ENCODE peak calls at places on chromosome 3, in six cellular contexts. One of them, this sample, is unnamed.
A peak's percentile ranks its signal among the peaks of the same experiment; 100 is the strongest.

GRCh38 chr3:188202358-188203138 is 48.6 kb downstream of the LPP start:
- DNase-seq in fibroblast of lung: no peak
- DNase-seq in GM23248: no peak
- DNase-seq in mesenchymal stem cell: no peak
- DNase-seq in PC-3: no peak
- DNase-seq in astrocyte: no peak
- DNase-seq in this sample: no peak

GRCh38 chr3:123122525-123123315 is 55.9 kb downstream of the PDIA5 start:
- DNase-seq in fibroblast of lung: peak; percentile 55
- DNase-seq in GM23248: peak; percentile 49
- DNase-seq in mesenchymal stem cell: peak; percentile 47
- DNase-seq in PC-3: no peak
- DNase-seq in astrocyte: peak; percentile 44
- DNase-seq in this sample: no peak

GRCh38 chr3:10707089-10707983 is 108.7 kb upstream of the SLC6A11 start:
- DNase-seq in fibroblast of lung: no peak
- DNase-seq in GM23248: no peak
- DNase-seq in mesenchymal stem cell: no peak
- DNase-seq in PC-3: no peak
- DNase-seq in astrocyte: no peak
- DNase-seq in this sample: no peak

GRCh38 chr3:57820479-57820878 is 64.4 kb downstream of the SLMAP start:
- DNase-seq in fibroblast of lung: no peak
- DNase-seq in GM23248: no peak
- DNase-seq in mesenchymal stem cell: no peak
- DNase-seq in PC-3: no peak
- DNase-seq in astrocyte: no peak
- DNase-seq in this sample: no peak

GRCh38 chr3:119664370-119664769 is 4.0 kb upstream of the POPDC2 start:
- DNase-seq in fibroblast of lung: no peak
- DNase-seq in GM23248: peak; percentile 48
- DNase-seq in mesenchymal stem cell: no peak
- DNase-seq in PC-3: peak; percentile 60
- DNase-seq in astrocyte: no peak
- DNase-seq in this sample: no peak

GRCh38 chr3:150407051-150407817 is 864 bp upstream of the TSC22D2 start:
- DNase-seq in fibroblast of lung: peak; percentile 79
- DNase-seq in GM23248: peak; percentile 88
- DNase-seq in mesenchymal stem cell: no peak
- DNase-seq in PC-3: peak; percentile 44
- DNase-seq in astrocyte: peak; percentile 73
- DNase-seq in this sample: no peak

GRCh38 chr3:84223512-84223911 is 735.3 kb upstream of the CADM2 start:
- DNase-seq in fibroblast of lung: no peak
- DNase-seq in GM23248: no peak
- DNase-seq in mesenchymal stem cell: no peak
- DNase-seq in PC-3: peak; percentile 7
- DNase-seq in astrocyte: no peak
- DNase-seq in this sample: peak; percentile 11

GRCh38 chr3:46200211-46200610 is 7.9 kb downstream of the CCR1 start:
- DNase-seq in fibroblast of lung: no peak
- DNase-seq in GM23248: no peak
- DNase-seq in mesenchymal stem cell: no peak
- DNase-seq in PC-3: no peak
- DNase-seq in astrocyte: no peak
- DNase-seq in this sample: no peak

GRCh38 chr3:146035366-146035765 is 125.6 kb downstream of the PLOD2 start:
- DNase-seq in fibroblast of lung: peak; percentile 13
- DNase-seq in GM23248: peak; percentile 59
- DNase-seq in mesenchymal stem cell: peak; percentile 78
- DNase-seq in PC-3: no peak
- DNase-seq in astrocyte: no peak
- DNase-seq in this sample: no peak

GRCh38 chr3:56858331-56858730 is 56.6 kb upstream of the ARHGEF3 start:
- DNase-seq in fibroblast of lung: no peak
- DNase-seq in GM23248: no peak
- DNase-seq in mesenchymal stem cell: no peak
- DNase-seq in PC-3: no peak
- DNase-seq in astrocyte: no peak
- DNase-seq in this sample: peak; percentile 60

GRCh38 chr3:122356402-122356801 is 26.6 kb downstream of the MIX23 start:
- DNase-seq in fibroblast of lung: peak; percentile 30
- DNase-seq in GM23248: peak; percentile 52
- DNase-seq in mesenchymal stem cell: peak; percentile 27
- DNase-seq in PC-3: peak; percentile 76
- DNase-seq in astrocyte: peak; percentile 9
- DNase-seq in this sample: peak; percentile 24

GRCh38 chr3:58012302-58012701 is 4.1 kb downstream of the FLNB start:
- DNase-seq in fibroblast of lung: no peak
- DNase-seq in GM23248: no peak
- DNase-seq in mesenchymal stem cell: no peak
- DNase-seq in PC-3: no peak
- DNase-seq in astrocyte: no peak
- DNase-seq in this sample: no peak

GRCh38 chr3:14128724-14129123 is 3.9 kb downstream of the TMEM43 start:
- DNase-seq in fibroblast of lung: no peak
- DNase-seq in GM23248: no peak
- DNase-seq in mesenchymal stem cell: no peak
- DNase-seq in PC-3: no peak
- DNase-seq in astrocyte: no peak
- DNase-seq in this sample: no peak

GRCh38 chr3:180036678-180037455 is at the start of gene PEX5L:
- DNase-seq in fibroblast of lung: peak; percentile 61
- DNase-seq in GM23248: peak; percentile 66
- DNase-seq in mesenchymal stem cell: peak; percentile 39
- DNase-seq in PC-3: peak; percentile 77
- DNase-seq in astrocyte: peak; percentile 52
- DNase-seq in this sample: peak; percentile 88

GRCh38 chr3:71305246-71306206 is 278.0 kb downstream of the FOXP1 start:
- DNase-seq in fibroblast of lung: peak; percentile 66
- DNase-seq in GM23248: no peak
- DNase-seq in mesenchymal stem cell: peak; percentile 45
- DNase-seq in PC-3: peak; percentile 38
- DNase-seq in astrocyte: peak; percentile 55
- DNase-seq in this sample: no peak

GRCh38 chr3:52891615-52892081 is 5.7 kb downstream of the STIMATE start:
- DNase-seq in fibroblast of lung: no peak
- DNase-seq in GM23248: peak; percentile 84
- DNase-seq in mesenchymal stem cell: no peak
- DNase-seq in PC-3: no peak
- DNase-seq in astrocyte: no peak
- DNase-seq in this sample: no peak

GRCh38 chr3:165446555-165446954 is 250.4 kb upstream of the SLITRK3 start:
- DNase-seq in fibroblast of lung: no peak
- DNase-seq in GM23248: no peak
- DNase-seq in mesenchymal stem cell: no peak
- DNase-seq in PC-3: no peak
- DNase-seq in astrocyte: no peak
- DNase-seq in this sample: no peak

GRCh38 chr3:5729852-5730251 is 542.3 kb downstream of the EDEM1 start:
- DNase-seq in fibroblast of lung: no peak
- DNase-seq in GM23248: no peak
- DNase-seq in mesenchymal stem cell: no peak
- DNase-seq in PC-3: no peak
- DNase-seq in astrocyte: no peak
- DNase-seq in this sample: no peak

GRCh38 chr3:188283347-188283746 is 129.4 kb downstream of the LPP start:
- DNase-seq in fibroblast of lung: peak; percentile 36
- DNase-seq in GM23248: peak; percentile 30
- DNase-seq in mesenchymal stem cell: peak; percentile 79
- DNase-seq in PC-3: no peak
- DNase-seq in astrocyte: no peak
- DNase-seq in this sample: no peak

GRCh38 chr3:10198761-10199688 is 34.3 kb downstream of the IRAK2 start:
- DNase-seq in fibroblast of lung: peak; percentile 69
- DNase-seq in GM23248: peak; percentile 83
- DNase-seq in mesenchymal stem cell: peak; percentile 61
- DNase-seq in PC-3: peak; percentile 88
- DNase-seq in astrocyte: peak; percentile 62
- DNase-seq in this sample: peak; percentile 23

GRCh38 chr3:131535596-131535995 is 32.8 kb upstream of the MRPL3 start:
- DNase-seq in fibroblast of lung: peak; percentile 70
- DNase-seq in GM23248: peak; percentile 92
- DNase-seq in mesenchymal stem cell: no peak
- DNase-seq in PC-3: peak; percentile 85
- DNase-seq in astrocyte: peak; percentile 66
- DNase-seq in this sample: no peak

GRCh38 chr3:120418866-120419490 is 31.8 kb downstream of the FSTL1 start:
- DNase-seq in fibroblast of lung: no peak
- DNase-seq in GM23248: peak; percentile 54
- DNase-seq in mesenchymal stem cell: peak; percentile 51
- DNase-seq in PC-3: peak; percentile 79
- DNase-seq in astrocyte: no peak
- DNase-seq in this sample: peak; percentile 10

GRCh38 chr3:12990306-12990705 is 82.9 kb downstream of the IQSEC1 start:
- DNase-seq in fibroblast of lung: no peak
- DNase-seq in GM23248: peak; percentile 31
- DNase-seq in mesenchymal stem cell: peak; percentile 62
- DNase-seq in PC-3: peak; percentile 48
- DNase-seq in astrocyte: no peak
- DNase-seq in this sample: no peak

GRCh38 chr3:147816770-147817169 is 407.6 kb downstream of the ZIC1 start:
- DNase-seq in fibroblast of lung: no peak
- DNase-seq in GM23248: peak; percentile 38
- DNase-seq in mesenchymal stem cell: no peak
- DNase-seq in PC-3: peak; percentile 43
- DNase-seq in astrocyte: no peak
- DNase-seq in this sample: no peak

GRCh38 chr3:100269410-100270217 is 8.8 kb downstream of the TBC1D23 start:
- DNase-seq in fibroblast of lung: peak; percentile 100
- DNase-seq in GM23248: peak; percentile 95
- DNase-seq in mesenchymal stem cell: peak; percentile 93
- DNase-seq in PC-3: peak; percentile 94
- DNase-seq in astrocyte: peak; percentile 100
- DNase-seq in this sample: no peak
- H3K27ac ChIP-seq in fibroblast of lung: peak overlapping the region; percentile 74
- H3K27ac ChIP-seq in GM23248: peak overlapping the region; percentile 88
- H3K27ac ChIP-seq in mesenchymal stem cell: peak overlapping the region; percentile 49
- H3K27ac ChIP-seq in PC-3: peak overlapping the region; percentile 69
- H3K27ac ChIP-seq in astrocyte: peak overlapping the region; percentile 87
- H3K27ac ChIP-seq in this sample: no peak overlapping the region

GRCh38 chr3:128232421-128233180 is 79.3 kb downstream of the EEFSEC start:
- DNase-seq in fibroblast of lung: no peak
- DNase-seq in GM23248: no peak
- DNase-seq in mesenchymal stem cell: no peak
- DNase-seq in PC-3: no peak
- DNase-seq in astrocyte: no peak
- DNase-seq in this sample: no peak

GRCh38 chr3:128235207-128235933 is 82.1 kb downstream of the EEFSEC start:
- DNase-seq in fibroblast of lung: no peak
- DNase-seq in GM23248: no peak
- DNase-seq in mesenchymal stem cell: peak; percentile 51
- DNase-seq in PC-3: no peak
- DNase-seq in astrocyte: no peak
- DNase-seq in this sample: no peak

GRCh38 chr3:128228366-128228910 is 75.2 kb downstream of the EEFSEC start:
- DNase-seq in fibroblast of lung: no peak
- DNase-seq in GM23248: no peak
- DNase-seq in mesenchymal stem cell: no peak
- DNase-seq in PC-3: no peak
- DNase-seq in astrocyte: no peak
- DNase-seq in this sample: no peak

GRCh38 chr3:128229077-128229837 is 76.0 kb downstream of the EEFSEC start:
- DNase-seq in fibroblast of lung: no peak
- DNase-seq in GM23248: no peak
- DNase-seq in mesenchymal stem cell: no peak
- DNase-seq in PC-3: no peak
- DNase-seq in astrocyte: no peak
- DNase-seq in this sample: no peak

DNA sequence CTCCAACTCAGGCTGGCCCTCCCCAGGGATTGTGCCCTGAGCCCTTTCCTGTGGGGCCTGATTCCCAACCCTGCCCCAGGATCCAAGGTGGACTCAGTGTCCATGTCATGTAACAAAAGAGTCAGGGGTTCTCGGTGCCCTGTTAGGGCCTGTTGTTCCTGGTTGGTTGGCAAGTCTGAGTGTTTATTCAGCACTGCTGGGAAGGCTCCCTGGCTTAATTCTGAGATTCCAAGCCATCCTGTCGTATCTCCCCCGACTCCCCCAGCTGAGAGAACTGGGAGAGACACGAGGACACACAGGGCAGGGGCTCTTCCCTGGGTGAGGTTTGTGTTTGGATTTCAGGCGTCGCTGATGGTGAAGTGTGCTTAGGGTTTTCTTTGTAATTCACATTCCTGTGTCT is 78.3 kb downstream of the EEFSEC start:
- DNase-seq in fibroblast of lung: peak; percentile 9
- DNase-seq in GM23248: no peak
- DNase-seq in mesenchymal stem cell: no peak
- DNase-seq in PC-3: no peak
- DNase-seq in astrocyte: peak; percentile 12
- DNase-seq in this sample: no peak
- H3K9ac ChIP-seq in fibroblast of lung: no peak overlapping the region
- H3K9ac ChIP-seq in GM23248: no peak overlapping the region
- H3K9ac ChIP-seq in mesenchymal stem cell: no peak overlapping the region
- H3K9ac ChIP-seq in PC-3: no peak overlapping the region
- H3K9ac ChIP-seq in astrocyte: no peak overlapping the region
- H3K9ac ChIP-seq in this sample: no peak overlapping the region

DNA sequence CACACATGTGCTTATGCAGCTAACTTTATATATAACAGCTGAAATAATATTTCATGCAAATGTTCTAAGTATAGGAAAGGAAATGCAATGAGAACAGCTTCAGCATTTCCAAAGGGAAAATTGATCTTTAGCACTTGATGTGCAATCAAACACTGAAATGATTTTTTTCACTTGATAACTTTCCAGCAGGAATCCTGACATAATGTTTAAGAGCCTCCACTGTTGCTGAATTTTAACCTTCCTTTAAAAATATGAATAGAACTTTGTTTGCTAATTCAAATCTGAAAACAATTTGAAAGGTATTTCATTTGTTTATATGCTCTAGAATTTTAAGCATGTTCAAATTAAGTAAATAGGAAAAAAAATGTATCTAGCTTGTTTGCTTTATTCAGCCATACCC is 96.9 kb upstream of the STRIT1 start:
- DNase-seq in fibroblast of lung: no peak
- DNase-seq in GM23248: no peak
- DNase-seq in mesenchymal stem cell: no peak
- DNase-seq in PC-3: no peak
- DNase-seq in astrocyte: no peak
- DNase-seq in this sample: no peak
- H3K27ac ChIP-seq in fibroblast of lung: peak overlapping the region; percentile 60
- H3K27ac ChIP-seq in GM23248: peak overlapping the region; percentile 96
- H3K27ac ChIP-seq in mesenchymal stem cell: no peak overlapping the region
- H3K27ac ChIP-seq in PC-3: no peak overlapping the region
- H3K27ac ChIP-seq in astrocyte: no peak overlapping the region
- H3K27ac ChIP-seq in this sample: no peak overlapping the region

GRCh38 chr3:144129536-144130214 is 158.1 kb downstream of the DIPK2A start:
- DNase-seq in fibroblast of lung: no peak
- DNase-seq in GM23248: no peak
- DNase-seq in mesenchymal stem cell: no peak
- DNase-seq in PC-3: no peak
- DNase-seq in astrocyte: no peak
- DNase-seq in this sample: no peak

GRCh38 chr3:144128117-144128892 is 156.7 kb downstream of the DIPK2A start:
- DNase-seq in fibroblast of lung: no peak
- DNase-seq in GM23248: no peak
- DNase-seq in mesenchymal stem cell: no peak
- DNase-seq in PC-3: no peak
- DNase-seq in astrocyte: no peak
- DNase-seq in this sample: no peak

GRCh38 chr3:144127014-144127413 is 155.4 kb downstream of the DIPK2A start:
- DNase-seq in fibroblast of lung: peak; percentile 19
- DNase-seq in GM23248: no peak
- DNase-seq in mesenchymal stem cell: no peak
- DNase-seq in PC-3: no peak
- DNase-seq in astrocyte: peak; percentile 8
- DNase-seq in this sample: no peak

GRCh38 chr3:144127700-144128099 is 156.1 kb downstream of the DIPK2A start:
- DNase-seq in fibroblast of lung: no peak
- DNase-seq in GM23248: no peak
- DNase-seq in mesenchymal stem cell: no peak
- DNase-seq in PC-3: no peak
- DNase-seq in astrocyte: no peak
- DNase-seq in this sample: no peak
- H3K9ac ChIP-seq in fibroblast of lung: no peak overlapping the region
- H3K9ac ChIP-seq in GM23248: no peak overlapping the region
- H3K9ac ChIP-seq in mesenchymal stem cell: no peak overlapping the region
- H3K9ac ChIP-seq in PC-3: no peak overlapping the region
- H3K9ac ChIP-seq in astrocyte: no peak overlapping the region
- H3K9ac ChIP-seq in this sample: no peak overlapping the region

This sample was measured in DND-41.